ENCODE peak calls at places on chromosomes 16 and 17, in eight cellular contexts. P is neural crest cell; B is activated T-helper 1 cell treated with anti-CD3 and anti-CD28 coated beads, Interleukin-2, amount 50 U/mL, for 16 hours; A is stimulated activated CD8-positive, alpha-beta memory T cell treated with anti-CD3 and anti-CD28 coated beads, Interleukin-12 subunit alpha, Interleukin-12 subunit beta, amount 100 ng/mL, for 4 hours; S is AG08396; O is skeletal muscle cell; E is anterior cingulate cortex; C is NCI-H460. Z is an unnamed sample.

GRCh38 chr16:50814541-50814940 is 72.7 kb downstream of the CYLD start:
- DNase-seq in P (no peak), B (no peak), A (no peak), S (no peak), O (no peak), E (no peak), C (no peak), Z (no peak)

GRCh38 chr16:57318240-57318970 is 33.9 kb upstream of the PLLP start:
- DNase-seq in P (no peak), B (no peak), A (no peak), S (no peak), O (no peak), E (no peak), C (no peak), Z (no peak)

GRCh38 chr16:58481931-58482330 is 18.0 kb upstream of the NDRG4 start:
- DNase-seq in P (no peak), B (no peak), A (no peak), S (no peak), O (no peak), E (no peak), C (no peak), Z (no peak)

GRCh38 chr16:49932943-49933342 is 77.0 kb upstream of the ZNF423 start:
- DNase-seq in P (no peak), B (no peak), A (no peak), S (no peak), O (no peak), E (no peak), C (no peak), Z (no peak)

GRCh38 chr17:78144146-78144719 is 2.0 kb upstream of the C17orf99 start:
- DNase-seq in P (no peak), B (no peak), A (no peak), S (peak), O (peak), E (peak), C (no peak), Z (no peak)

GRCh38 chr17:73437826-73438225 is 126.0 kb upstream of the CDC42EP4 start:
- DNase-seq in P (no peak), B (no peak), A (no peak), S (no peak), O (no peak), E (no peak), C (no peak), Z (no peak)

GRCh38 chr17:46023783-46024388 is 24.8 kb downstream of the STH start:
- DNase-seq in P (no peak), B (no peak), A (no peak), S (no peak), O (no peak), E (peak), C (no peak), Z (no peak)

GRCh38 chr17:75371339-75371738 is 34.1 kb downstream of the GRB2 start:
- DNase-seq in P (no peak), B (no peak), A (no peak), S (no peak), O (no peak), E (no peak), C (no peak), Z (no peak)

GRCh38 chr17:1640329-1641064 is 5.0 kb downstream of the SCARF1 start:
- DNase-seq in P (no peak), B (no peak), A (no peak), S (no peak), O (no peak), E (peak), C (no peak), Z (no peak)

GRCh38 chr16:88785106-88785924 is at the start of gene PIEZO1:
- DNase-seq in P (peak), B (peak), A (peak), S (peak), O (no peak), E (peak), C (peak), Z (no peak)

GRCh38 chr16:63461248-63461841 is 1425.1 kb upstream of the CDH8 start:
- DNase-seq in P (peak), B (no peak), A (no peak), S (peak), O (peak), E (no peak), C (peak), Z (peak)

GRCh38 chr17:35338230-35338629 is 35.2 kb downstream of the SLFN11 start:
- DNase-seq in P (no peak), B (no peak), A (no peak), S (no peak), O (no peak), E (no peak), C (no peak), Z (no peak)

GRCh38 chr16:79687249-79687768 is 86.8 kb upstream of the MAF start:
- DNase-seq in P (no peak), B (no peak), A (no peak), S (no peak), O (no peak), E (no peak), C (no peak), Z (no peak)

GRCh38 chr17:64131606-64132270 is 1.8 kb upstream of the ERN1 start:
- DNase-seq in P (no peak), B (no peak), A (no peak), S (no peak), O (no peak), E (no peak), C (no peak), Z (no peak)

GRCh38 chr17:75138519-75138918 is 7.0 kb upstream of the NT5C start:
- DNase-seq in P (no peak), B (no peak), A (no peak), S (no peak), O (no peak), E (no peak), C (no peak), Z (no peak)

GRCh38 chr17:7444682-7445010 is 215 bp upstream of the CHRNB1 start:
- DNase-seq in P (no peak), B (no peak), A (no peak), S (no peak), O (no peak), E (no peak), C (no peak), Z (no peak)

GRCh38 chr16:82639666-82640336 is 13.0 kb downstream of the CDH13 start:
- DNase-seq in P (peak), B (peak), A (no peak), S (peak), O (no peak), E (peak), C (peak), Z (no peak)

GRCh38 chr17:50219345-50219744 is 17.9 kb upstream of the COL1A1 start:
- DNase-seq in P (no peak), B (no peak), A (no peak), S (peak), O (peak), E (no peak), C (no peak), Z (no peak)

GRCh38 chr17:8212312-8213180 is 2.2 kb upstream of the AURKB start:
- DNase-seq in P (no peak), B (no peak), A (no peak), S (no peak), O (no peak), E (no peak), C (no peak), Z (no peak)

GRCh38 chr17:41480136-41480535 is 815 bp downstream of the KRT35 start:
- DNase-seq in P (no peak), B (no peak), A (no peak), S (no peak), O (no peak), E (no peak), C (no peak), Z (no peak)

GRCh38 chr17:11135819-11136218 is 105.2 kb upstream of the SHISA6 start:
- DNase-seq in P (no peak), B (no peak), A (no peak), S (no peak), O (no peak), E (no peak), C (no peak), Z (no peak)

GRCh38 chr16:85205747-85206471 is 93.6 kb upstream of the CIBAR2 start:
- DNase-seq in P (no peak), B (no peak), A (no peak), S (no peak), O (no peak), E (no peak), C (no peak), Z (no peak)

GRCh38 chr17:1087381-1088241 is 90.7 kb downstream of the TIMM22 start:
- DNase-seq in P (peak), B (no peak), A (no peak), S (peak), O (no peak), E (peak), C (peak), Z (no peak)

GRCh38 chr16:28067604-28068382 is 4.3 kb upstream of the GSG1L start:
- DNase-seq in P (no peak), B (no peak), A (no peak), S (peak), O (peak), E (no peak), C (no peak), Z (no peak)

GRCh38 chr17:38326996-38327792 is 16.6 kb downstream of the GPR179 start:
- DNase-seq in P (no peak), B (no peak), A (no peak), S (no peak), O (no peak), E (peak), C (no peak), Z (no peak)

GRCh38 chr17:48545022-48545376 is at the start of gene HOXB2:
- DNase-seq in P (no peak), B (no peak), A (no peak), S (no peak), O (no peak), E (no peak), C (no peak), Z (no peak)

Z was measured in Panc1.